ENCODE peak calls at places on chromosomes 5 and 9, in eight cellular contexts. P is CD8-positive, alpha-beta memory T cell; I is GM13976; E is mammary epithelial cell; N is iPS-NIHi11; A is DMS79; G is HCT116; Z is A549. F is an unnamed sample.

GRCh38 chr9:86036555-86036954 is 62.8 kb downstream of the GOLM1 start:
- DNase-seq in P (no peak), I (no peak), E (no peak), N (no peak), A (no peak), G (no peak), Z (no peak), F (no peak)

GRCh38 chr9:117672397-117672796 is 31.8 kb upstream of the TLR4 start:
- DNase-seq in P (no peak), I (no peak), E (peak), N (no peak), A (no peak), G (no peak), Z (peak), F (no peak)

GRCh38 chr5:143952809-143953208 is 140.8 kb downstream of the HMHB1 start:
- DNase-seq in P (no peak), I (no peak), E (no peak), N (no peak), A (no peak), G (no peak), Z (no peak), F (no peak)

GRCh38 chr9:112748041-112748440 is 2.5 kb upstream of the SNX30 start:
- DNase-seq in P (no peak), I (no peak), E (no peak), N (no peak), A (no peak), G (no peak), Z (no peak), F (no peak)

GRCh38 chr9:110133608-110134214 is 74.2 kb downstream of the C9orf152 start:
- DNase-seq in P (no peak), I (no peak), E (peak), N (no peak), A (no peak), G (peak), Z (peak), F (no peak)

GRCh38 chr5:32836176-32836575 is 125.1 kb downstream of the NPR3 start:
- DNase-seq in P (no peak), I (no peak), E (no peak), N (no peak), A (no peak), G (no peak), Z (no peak), F (no peak)

GRCh38 chr5:177457239-177458121 is 10.9 kb downstream of the PRR7 start:
- DNase-seq in P (peak), I (peak), E (peak), N (peak), A (peak), G (peak), Z (peak), F (peak)

GRCh38 chr9:127987103-127987614 is 6.4 kb upstream of the EEIG1 start:
- DNase-seq in P (no peak), I (no peak), E (peak), N (no peak), A (no peak), G (no peak), Z (peak), F (no peak)

GRCh38 chr9:100352201-100352726 is 478 bp downstream of the TEX10 start:
- DNase-seq in P (peak), I (no peak), E (peak), N (peak), A (no peak), G (no peak), Z (peak), F (peak)

GRCh38 chr5:112694853-112695709 is 42.6 kb upstream of the APC start:
- DNase-seq in P (no peak), I (no peak), E (peak), N (no peak), A (no peak), G (no peak), Z (no peak), F (no peak)

GRCh38 chr5:21152611-21153010 is 1164.6 kb upstream of the CDH18 start:
- DNase-seq in P (no peak), I (no peak), E (peak), N (no peak), A (no peak), G (no peak), Z (peak), F (no peak)

GRCh38 chr5:96854067-96854466 is 22.2 kb upstream of the ERAP2 start:
- DNase-seq in P (no peak), I (no peak), E (no peak), N (no peak), A (no peak), G (no peak), Z (no peak), F (no peak)

GRCh38 chr5:176844706-176845391 is 34.5 kb downstream of the UNC5A start:
- DNase-seq in P (no peak), I (no peak), E (peak), N (no peak), A (no peak), G (no peak), Z (no peak), F (peak)

GRCh38 chr5:111737716-111738115 is 19.3 kb downstream of the NREP start:
- DNase-seq in P (no peak), I (no peak), E (no peak), N (no peak), A (no peak), G (no peak), Z (no peak), F (no peak)

GRCh38 chr9:136831720-136832104 is 10.6 kb upstream of the AJM1 start:
- DNase-seq in P (no peak), I (no peak), E (no peak), N (no peak), A (no peak), G (no peak), Z (no peak), F (no peak)

GRCh38 chr9:95773061-95773433 is 102.4 kb upstream of the ERCC6L2 start:
- DNase-seq in P (no peak), I (no peak), E (no peak), N (no peak), A (no peak), G (no peak), Z (no peak), F (no peak)

GRCh38 chr9:101465330-101465915 is 29.8 kb upstream of the ALDOB start:
- DNase-seq in P (no peak), I (no peak), E (peak), N (peak), A (no peak), G (peak), Z (peak), F (peak)

GRCh38 chr9:136336881-136337280 is 9.5 kb downstream of the GPSM1 start:
- DNase-seq in P (no peak), I (no peak), E (no peak), N (no peak), A (no peak), G (no peak), Z (no peak), F (no peak)

GRCh38 chr5:88145603-88146467 is 122.8 kb downstream of the TMEM161B start:
- DNase-seq in P (no peak), I (no peak), E (no peak), N (peak), A (no peak), G (no peak), Z (no peak), F (no peak)

GRCh38 chr5:1228121-1228520 is 2.9 kb downstream of the SLC6A18 start:
- DNase-seq in P (no peak), I (no peak), E (no peak), N (no peak), A (peak), G (no peak), Z (no peak), F (no peak)

GRCh38 chr9:68545033-68545705 is 4.5 kb upstream of the TMEM252 start:
- DNase-seq in P (no peak), I (peak), E (no peak), N (no peak), A (no peak), G (no peak), Z (no peak), F (no peak)

GRCh38 chr9:1173211-1173610 is 123.1 kb downstream of the DMRT2 start:
- DNase-seq in P (no peak), I (no peak), E (no peak), N (no peak), A (no peak), G (no peak), Z (no peak), F (no peak)

GRCh38 chr9:94829380-94830070 is 103.0 kb downstream of the AOPEP start:
- DNase-seq in P (no peak), I (no peak), E (no peak), N (no peak), A (no peak), G (no peak), Z (no peak), F (no peak)

F was measured in D341Med.